ENCODE peak calls at places on chromosomes 3 and 15, in nine cellular contexts. B is right cardiac atrium; E is cardiac fibroblast; H is NCI-H2029 treated with DMSO at 0.1 percent for 48 hours; J is H54; O is activated T-cell treated with anti-CD3 and anti-CD28 coated beads, Interleukin-2, amount 50 U/mL, for 1 hour; Y is T-cell; C is activated effector memory CD4-positive, alpha-beta T cell treated with Interleukin-2 at 50 U/mL for 16 hours; L is Daoy. T is an unnamed sample.

GRCh38 chr3:39779511-39780230 is 29.7 kb upstream of the MYRIP start:
- DNase-seq in O (no peak), H (no peak), L (no peak), B (peak; percentile 60), C (no peak), J (no peak), E (no peak), Y (no peak), T (no peak)

GRCh38 chr15:72496783-72497182 is 22.7 kb downstream of the ARIH1 start:
- DNase-seq in O (no peak), J (no peak), L (no peak), E (no peak), Y (no peak), H (no peak), C (no peak), B (no peak), T (no peak)

GRCh38 chr3:173199568-173199967 is 58.5 kb upstream of the SPATA16 start:
- DNase-seq in E (no peak), L (no peak), Y (no peak), C (no peak), O (no peak), B (no peak), H (no peak), J (no peak), T (no peak)

GRCh38 chr3:17179381-17180205 is 294.8 kb downstream of the PLCL2 start:
- DNase-seq in C (no peak), L (no peak), O (no peak), H (peak; percentile 21), J (no peak), E (peak; percentile 60), B (no peak), Y (no peak), T (peak; percentile 58)

GRCh38 chr3:32238816-32239637 is 547 bp downstream of the CMTM8 start:
- DNase-seq in H (peak; percentile 83), Y (peak; percentile 28), J (no peak), O (no peak), C (peak; percentile 34), L (peak; percentile 33), B (peak; percentile 68), E (peak; percentile 38), T (peak; percentile 45)

GRCh38 chr3:193822492-193823220 is 229.6 kb downstream of the OPA1 start:
- DNase-seq in B (no peak), E (no peak), Y (no peak), J (no peak), O (no peak), H (no peak), L (peak; percentile 35), C (no peak), T (no peak)

GRCh38 chr3:44100298-44100695 is 141.4 kb upstream of the TOPAZ1 start:
- DNase-seq in C (no peak), O (no peak), L (no peak), Y (no peak), H (no peak), J (no peak), B (no peak), E (no peak), T (no peak)

GRCh38 chr15:88894348-88894818 is 961 bp downstream of the HAPLN3 start:
- DNase-seq in E (peak; percentile 55), C (peak; percentile 80), J (no peak), B (peak; percentile 80), L (peak; percentile 56), H (no peak), Y (peak; percentile 85), O (peak; percentile 92), T (peak; percentile 53)

GRCh38 chr3:125107861-125108567 is 52.2 kb upstream of the HEG1 start:
- DNase-seq in L (peak; percentile 79), E (peak; percentile 90), J (peak; percentile 52), H (no peak), Y (no peak), O (no peak), C (no peak), B (no peak), T (no peak)

GRCh38 chr3:197539651-197540051 is 16.1 kb downstream of the BDH1 start:
- DNase-seq in E (no peak), J (no peak), B (no peak), Y (no peak), O (no peak), L (no peak), H (no peak), C (no peak), T (no peak)

GRCh38 chr3:152346740-152347139 is 78.0 kb downstream of the MBNL1 start:
- DNase-seq in B (no peak), Y (no peak), O (no peak), E (no peak), J (no peak), C (no peak), L (no peak), H (no peak), T (no peak)

GRCh38 chr3:42686832-42687650 is 1.7 kb downstream of the KLHL40 start:
- DNase-seq in B (peak; percentile 27), O (peak; percentile 1), Y (no peak), J (no peak), L (no peak), C (no peak), H (no peak), E (no peak), T (no peak)

GRCh38 chr3:55305714-55306485 is 181.2 kb downstream of the WNT5A start:
- DNase-seq in O (no peak), C (no peak), Y (no peak), E (no peak), L (no peak), J (no peak), H (no peak), B (no peak), T (no peak)

GRCh38 chr15:25862469-25863066 is 559 bp downstream of the ATP10A start:
- DNase-seq in L (peak; percentile 41), E (peak; percentile 41), B (no peak), Y (peak; percentile 48), C (peak; percentile 52), J (no peak), O (peak; percentile 79), H (no peak), T (no peak)